ENCODE peak calls at places on chromosomes 7 and 10, in five cellular contexts. O is neuronal stem cell, W is trophoblast cell, H is fibroblast of lung, U is MM.1S. L is an unnamed sample.
A peak's percentile ranks its signal among the peaks of the same experiment; 100 is the strongest.

GRCh38 chr7:155276800-155277375 is 20.8 kb upstream of the INSIG1 start:
- DNase-seq in U (no peak), O (no peak), H (no peak), W (no peak), L (no peak)

GRCh38 chr10:28991326-28991725 is 297.5 kb upstream of the LYZL1 start:
- DNase-seq in U (no peak), H (peak; percentile 21), W (peak; percentile 92), O (no peak), L (peak; percentile 56)

GRCh38 chr7:64889686-64890162 is 13.3 kb upstream of the ZNF273 start:
- DNase-seq in H (no peak), U (no peak), O (no peak), W (peak; percentile 1), L (no peak)

GRCh38 chr7:2508327-2509231 is 11.0 kb upstream of the LFNG start:
- DNase-seq in H (no peak), O (no peak), W (no peak), U (peak; percentile 65), L (peak; percentile 68)

GRCh38 chr10:275680-276079 is 140.4 kb downstream of the ZMYND11 start:
- DNase-seq in H (no peak), W (no peak), O (no peak), U (no peak), L (no peak)

GRCh38 chr10:124611738-124612137 is 132.4 kb downstream of the FAM53B start:
- DNase-seq in H (no peak), U (no peak), O (no peak), W (no peak), L (no peak)

GRCh38 chr10:94403034-94403822 is 887 bp downstream of the TBC1D12 start:
- DNase-seq in U (peak; percentile 83), O (peak; percentile 21), W (peak; percentile 58), H (peak; percentile 70), L (peak; percentile 59)

GRCh38 chr7:138254444-138254843 is 178.2 kb downstream of the AKR1D1 start:
- DNase-seq in U (no peak), H (no peak), W (no peak), O (no peak), L (no peak)

GRCh38 chr10:129794056-129794455 is 170.0 kb downstream of the EBF3 start:
- DNase-seq in W (no peak), O (no peak), U (no peak), H (no peak), L (no peak)

GRCh38 chr7:30665043-30665442 is 17.2 kb downstream of the CRHR2 start:
- DNase-seq in H (no peak), W (no peak), U (no peak), O (no peak), L (no peak)

GRCh38 chr7:30665449-30665848 is 16.8 kb downstream of the CRHR2 start:
- DNase-seq in H (no peak), U (no peak), W (no peak), O (no peak), L (no peak)

GRCh38 chr7:30664184-30664885 is 17.9 kb downstream of the CRHR2 start:
- DNase-seq in H (no peak), O (no peak), U (no peak), W (no peak), L (no peak)

GRCh38 chr7:30668102-30668501 is 14.2 kb downstream of the CRHR2 start:
- DNase-seq in W (no peak), H (no peak), U (no peak), O (no peak), L (no peak)

DNA sequence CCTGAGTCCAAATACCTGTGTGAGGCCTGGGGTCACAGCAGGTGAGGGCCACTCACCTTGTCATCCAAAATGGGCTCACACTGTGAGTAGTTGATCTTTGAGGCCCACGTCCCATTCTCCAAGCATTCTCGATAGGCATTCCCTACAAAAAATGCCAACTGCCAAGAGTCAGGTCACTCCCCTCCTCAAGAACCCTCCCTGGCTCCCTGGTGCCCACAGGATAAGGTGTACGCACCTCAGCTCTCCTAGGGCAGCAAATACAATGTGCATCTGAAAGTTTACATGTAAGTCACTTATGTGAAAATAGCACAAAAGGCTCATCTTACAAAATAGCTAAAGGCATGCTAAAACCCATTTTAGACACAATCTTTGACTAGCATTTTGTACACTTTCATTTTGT is 15.1 kb downstream of the CRHR2 start:
- DNase-seq in W (no peak), U (no peak), H (no peak), O (no peak), L (no peak)
- H2AFZ ChIP-seq in W (no peak overlapping the region), U (no peak overlapping the region), H (no peak overlapping the region), O (no peak overlapping the region), L (no peak overlapping the region)

GRCh38 chr10:126921974-126922525 is 16.8 kb downstream of the DOCK1 start:
- DNase-seq in O (no peak), H (peak; percentile 64), U (no peak), W (peak; percentile 47), L (peak; percentile 23)
- H3K9ac ChIP-seq in O (no peak overlapping the region), H (no peak overlapping the region), U (no peak overlapping the region), W (no peak overlapping the region), L (no peak overlapping the region)

GRCh38 chr7:108211382-108212201 is 81.4 kb upstream of the LAMB4 start:
- DNase-seq in O (no peak), U (peak; percentile 97), W (no peak), H (peak; percentile 28), L (peak; percentile 94)

DNA sequence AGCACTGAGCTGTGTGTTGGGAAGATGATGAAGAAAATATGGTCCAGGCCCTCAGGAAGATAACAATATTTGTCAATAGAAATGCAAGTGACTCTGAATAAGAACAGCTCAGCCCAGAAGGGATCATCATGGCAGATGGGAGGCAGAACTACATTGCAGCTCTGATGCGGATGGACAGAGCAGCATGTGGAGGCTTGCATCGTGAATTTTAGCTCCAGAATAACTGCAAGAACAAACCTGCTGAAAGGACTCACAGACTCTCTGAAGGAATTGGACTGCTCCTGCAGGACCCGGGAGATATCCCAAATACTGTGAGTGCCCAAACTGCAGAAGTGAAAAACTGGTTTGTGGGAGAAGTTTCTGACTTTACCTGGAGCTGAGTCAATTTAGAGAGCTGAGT is 80.6 kb upstream of the LAMB4 start:
- DNase-seq in O (no peak), W (no peak), H (no peak), U (no peak), L (peak; percentile 57)
- H2AFZ ChIP-seq in O (no peak overlapping the region), W (no peak overlapping the region), H (no peak overlapping the region), U (no peak overlapping the region), L (peak overlapping the region; percentile 72)

GRCh38 chr7:74371381-74372059 is 82.2 kb upstream of the GTF2IRD1 start:
- DNase-seq in W (peak; percentile 4), O (peak; percentile 14), H (peak; percentile 24), U (peak; percentile 85), L (no peak)
- H3K9ac ChIP-seq in W (no peak overlapping the region), O (no peak overlapping the region), H (no peak overlapping the region), U (peak overlapping the region; percentile 12), L (no peak overlapping the region)

GRCh38 chr7:81684513-81685262 is 85.2 kb downstream of the HGF start:
- DNase-seq in H (peak; percentile 100), O (peak; percentile 20), U (no peak), W (peak; percentile 71), L (peak; percentile 98)

GRCh38 chr7:81682873-81683272 is 87.0 kb downstream of the HGF start:
- DNase-seq in H (no peak), O (no peak), W (no peak), U (no peak), L (no peak)

GRCh38 chr7:81676813-81677212 is 93.0 kb downstream of the HGF start:
- DNase-seq in H (peak; percentile 45), W (no peak), O (no peak), U (peak; percentile 50), L (peak; percentile 52)

GRCh38 chr7:81676105-81676811 is 93.6 kb downstream of the HGF start:
- DNase-seq in W (no peak), H (no peak), U (peak; percentile 10), O (no peak), L (no peak)

GRCh38 chr7:81680120-81680519 is 89.7 kb downstream of the HGF start:
- DNase-seq in O (no peak), W (no peak), U (no peak), H (no peak), L (no peak)
- H2AFZ ChIP-seq in O (no peak overlapping the region), W (no peak overlapping the region), U (no peak overlapping the region), H (no peak overlapping the region), L (no peak overlapping the region)

GRCh38 chr7:30237271-30237695 is 47.1 kb upstream of the ZNRF2 start:
- DNase-seq in H (no peak), U (peak; percentile 98), O (no peak), W (peak; percentile 28), L (peak; percentile 17)
- H3K9ac ChIP-seq in H (no peak overlapping the region), U (no peak overlapping the region), O (no peak overlapping the region), W (no peak overlapping the region), L (no peak overlapping the region)

DNA sequence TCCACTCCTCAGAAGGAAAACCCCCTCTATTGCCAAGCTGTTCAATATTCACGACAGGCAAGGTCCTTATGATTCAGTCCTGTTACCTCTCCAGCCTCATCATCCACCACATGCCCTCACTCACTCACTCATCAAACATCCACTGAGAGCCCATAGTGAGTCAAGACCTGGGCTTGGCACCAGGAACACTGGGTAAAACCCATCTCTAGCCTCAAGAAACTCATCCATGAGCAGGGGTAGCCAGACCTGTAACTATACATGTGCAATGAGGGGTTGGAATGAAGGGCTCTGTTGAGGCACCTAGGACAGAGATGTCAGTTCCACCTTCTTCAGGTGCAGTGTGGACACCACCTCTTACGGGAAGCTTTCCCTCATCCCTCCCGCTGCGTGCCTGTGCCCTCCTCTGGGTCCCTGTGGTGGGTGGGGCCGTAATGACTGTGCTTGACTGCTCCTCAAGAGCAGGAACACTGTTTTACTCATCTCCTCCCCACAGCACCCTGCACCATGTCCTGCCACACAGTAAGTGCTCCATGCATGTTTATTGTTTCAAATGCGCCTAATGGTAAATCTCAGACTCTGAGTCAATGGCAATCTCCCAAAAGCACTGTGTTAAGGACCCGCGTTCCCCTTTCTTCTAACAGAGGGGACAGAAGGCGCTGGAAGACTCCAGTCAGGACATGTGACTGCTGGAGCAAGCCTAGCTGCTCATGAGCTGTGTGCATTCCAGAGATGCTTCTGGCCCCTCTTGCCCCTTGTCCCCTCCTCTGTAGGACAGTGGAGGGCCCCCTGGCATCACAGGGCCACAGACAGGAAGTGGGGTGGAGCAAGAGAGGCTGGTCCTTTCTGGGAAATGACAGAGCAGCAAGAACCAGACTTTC is 95.4 kb downstream of the HIPK2 start:
- DNase-seq in H (peak; percentile 86), W (no peak), O (no peak), U (no peak), L (peak; percentile 90)
- H2AFZ ChIP-seq in H (no peak overlapping the region), W (no peak overlapping the region), O (no peak overlapping the region), U (no peak overlapping the region), L (peak overlapping the region; percentile 6)

GRCh38 chr7:41886906-41887311 is 184.0 kb upstream of the INHBA start:
- DNase-seq in H (peak; percentile 95), U (no peak), W (no peak), O (no peak), L (peak; percentile 37)

GRCh38 chr7:41889040-41889439 is 186.2 kb upstream of the INHBA start:
- DNase-seq in O (no peak), H (no peak), W (no peak), U (no peak), L (no peak)

GRCh38 chr7:41885748-41886147 is 182.9 kb upstream of the INHBA start:
- DNase-seq in W (no peak), H (peak; percentile 28), U (no peak), O (no peak), L (no peak)

GRCh38 chr7:41886257-41886905 is 183.5 kb upstream of the INHBA start:
- DNase-seq in W (peak; percentile 31), O (no peak), U (no peak), H (peak; percentile 85), L (peak; percentile 43)

DNA sequence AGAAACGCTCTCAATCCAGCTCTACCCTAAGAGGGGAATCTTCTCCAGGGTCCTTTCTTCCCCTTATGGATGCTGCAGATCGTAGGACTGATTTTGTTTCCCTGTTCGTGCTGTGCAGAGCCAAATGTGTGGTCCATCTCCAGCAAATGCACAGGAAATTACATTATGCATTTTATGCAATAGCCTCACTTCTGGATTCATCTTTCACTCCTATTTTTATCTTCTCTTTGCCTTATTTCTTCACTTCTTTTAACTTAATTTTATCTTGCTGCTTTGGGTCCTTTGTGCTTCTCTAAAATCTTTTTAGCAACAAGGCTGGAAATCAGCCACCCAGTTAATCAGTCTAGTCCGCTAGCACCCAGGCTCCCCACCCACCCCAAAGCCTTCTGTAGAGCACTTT is 184.6 kb upstream of the INHBA start:
- DNase-seq in U (no peak), W (no peak), H (no peak), O (no peak), L (no peak)
- H3K9ac ChIP-seq in U (no peak overlapping the region), W (no peak overlapping the region), H (no peak overlapping the region), O (no peak overlapping the region), L (no peak overlapping the region)